ENCODE peak calls at places on chromosomes 2 and 18, in nine cellular contexts. P is CD8-positive, alpha-beta memory T cell; V is M059J; Y is GM23248; E is CD4-positive, alpha-beta T cell; L is BE2C; U is NCI-H2029; J is iPS-NIHi11; G is epithelial cell of esophagus. R is an unnamed sample.
A peak's percentile ranks its signal among the peaks of the same experiment; 100 is the strongest.

GRCh38 chr2:240369725-240370585 is 65.5 kb upstream of the GPC1 start:
- DNase-seq in P (no peak), V (peak; percentile 82), Y (peak; percentile 94), E (no peak), L (no peak), U (no peak), J (peak; percentile 76), G (peak; percentile 93), R (no peak)

GRCh38 chr2:138421315-138421970 is 80.1 kb upstream of the SPOPL start:
- DNase-seq in P (no peak), V (peak; percentile 69), Y (peak; percentile 53), E (no peak), L (no peak), U (no peak), J (no peak), G (peak; percentile 88), R (no peak)

GRCh38 chr2:74673821-74674528 is 19.9 kb downstream of the SEMA4F start:
- DNase-seq in P (no peak), V (no peak), Y (no peak), E (no peak), L (no peak), U (no peak), J (no peak), G (no peak), R (no peak)

GRCh38 chr2:234913208-234913626 is 38.6 kb upstream of the SH3BP4 start:
- DNase-seq in P (no peak), V (no peak), Y (no peak), E (no peak), L (no peak), U (peak; percentile 44), J (no peak), G (no peak), R (no peak)

GRCh38 chr2:161163438-161163837 is 3.2 kb downstream of the TANK start:
- DNase-seq in P (no peak), V (no peak), Y (no peak), E (no peak), L (no peak), U (no peak), J (no peak), G (no peak), R (peak; percentile 11)

GRCh38 chr2:143603035-143603616 is 473.9 kb downstream of the ARHGAP15 start:
- DNase-seq in P (no peak), V (no peak), Y (no peak), E (no peak), L (no peak), U (no peak), J (no peak), G (peak; percentile 11), R (no peak)

GRCh38 chr2:61178603-61179545 is 16.9 kb downstream of the C2orf74 start:
- DNase-seq in P (no peak), V (peak; percentile 14), Y (peak; percentile 57), E (no peak), L (no peak), U (no peak), J (no peak), G (peak; percentile 37), R (no peak)

GRCh38 chr18:56107821-56108485 is 520.0 kb upstream of the TCF4 start:
- DNase-seq in P (no peak), V (no peak), Y (no peak), E (no peak), L (no peak), U (no peak), J (no peak), G (no peak), R (no peak)

GRCh38 chr2:105576440-105577241 is 168.1 kb upstream of the NCK2 start:
- DNase-seq in P (no peak), V (peak; percentile 93), Y (peak; percentile 79), E (no peak), L (no peak), U (peak; percentile 26), J (peak; percentile 63), G (peak; percentile 76), R (no peak)

GRCh38 chr18:45361148-45361851 is 254.0 kb upstream of the SLC14A2 start:
- DNase-seq in P (no peak), V (no peak), Y (peak; percentile 81), E (no peak), L (no peak), U (no peak), J (no peak), G (no peak), R (no peak)

GRCh38 chr2:219443697-219444023 is 9.0 kb downstream of the SPEG start:
- DNase-seq in P (no peak), V (no peak), Y (no peak), E (no peak), L (no peak), U (no peak), J (no peak), G (no peak), R (no peak)

GRCh38 chr2:118849226-118850170 is 2.0 kb upstream of the EN1 start:
- DNase-seq in P (no peak), V (no peak), Y (no peak), E (no peak), L (no peak), U (no peak), J (no peak), G (no peak), R (no peak)